ENCODE peak calls at places on chromosomes 16 and 17, in seven cellular contexts. L is hepatocyte, R is NCI-H69, B is NCI-H2171 treated with DMSO at 0.1 percent for 48 hours, H is NCI-H1048, O is hypothalamus, D is progenitor cell of endocrine pancreas. S is an unnamed sample.

GRCh38 chr17:58120195-58120822 is 27.9 kb upstream of the OR4D1 start:
- DNase-seq in L (peak; percentile 83), H (no peak), O (no peak), D (peak; percentile 50), B (no peak), R (no peak), S (no peak)

GRCh38 chr17:80992077-80992947 is 671 bp downstream of the CHMP6 start:
- DNase-seq in B (no peak), L (peak; percentile 26), D (no peak), O (no peak), R (no peak), H (no peak), S (peak; percentile 56)

GRCh38 chr16:88306860-88307545 is 75.8 kb upstream of the ZNF469 start:
- DNase-seq in O (no peak), D (no peak), H (no peak), L (peak; percentile 64), R (no peak), B (no peak), S (no peak)

GRCh38 chr16:4682616-4683254 is 10.6 kb upstream of the NUDT16L1 start:
- DNase-seq in L (no peak), R (peak; percentile 37), H (no peak), B (no peak), D (peak; percentile 30), O (peak; percentile 54), S (peak; percentile 58)

GRCh38 chr17:67675481-67675880 is 42.3 kb upstream of the NOL11 start:
- DNase-seq in B (no peak), L (no peak), H (no peak), O (no peak), D (no peak), R (peak; percentile 24), S (no peak)

GRCh38 chr17:2782030-2782429 is 14.2 kb upstream of the RAP1GAP2 start:
- DNase-seq in O (no peak), H (no peak), D (no peak), L (no peak), B (peak; percentile 32), R (peak; percentile 30), S (no peak)

GRCh38 chr17:39669897-39670735 is 1.9 kb downstream of the PNMT start:
- DNase-seq in B (no peak), H (no peak), O (no peak), L (no peak), R (no peak), D (no peak), S (no peak)

GRCh38 chr16:69476920-69477418 is 52.5 kb downstream of the CYB5B start:
- DNase-seq in H (no peak), O (no peak), B (no peak), L (peak; percentile 46), D (no peak), R (peak; percentile 86), S (no peak)

S was measured in mucosa of descending colon.